ENCODE peak calls at places on chromosomes 16 and 17, in eight cellular contexts. S is BE2C; Z is GM04504; E is C1 segment of cervical spinal cord; D is lower leg skin; U is T-helper 2 cell; N is stimulated activated CD8-positive, alpha-beta memory T cell treated with anti-CD3 and anti-CD28 coated beads, Interleukin-4, amount 100 ng/mL, for 24 hours; F is stromal cell of bone marrow. Y is an unnamed sample.

GRCh38 chr17:37212184-37212583 is 163.6 kb upstream of the C17orf78 start:
- DNase-seq in S (no peak), Z (no peak), E (no peak), D (no peak), U (no peak), N (no peak), F (peak; percentile 8), Y (no peak)

GRCh38 chr16:1494711-1495110 is 1.6 kb downstream of the TELO2 start:
- DNase-seq in S (no peak), Z (no peak), E (no peak), D (no peak), U (no peak), N (no peak), F (no peak), Y (no peak)

GRCh38 chr16:14354561-14355351 is 275.3 kb downstream of the PARN start:
- DNase-seq in S (no peak), Z (no peak), E (peak; percentile 4), D (no peak), U (peak; percentile 95), N (peak; percentile 4), F (no peak), Y (no peak)

GRCh38 chr17:51684214-51684613 is 423.9 kb downstream of the UTP18 start:
- DNase-seq in S (no peak), Z (no peak), E (no peak), D (no peak), U (no peak), N (no peak), F (no peak), Y (no peak)

GRCh38 chr17:81181811-81182185 is 15.8 kb upstream of the AATK start:
- DNase-seq in S (no peak), Z (no peak), E (no peak), D (no peak), U (no peak), N (no peak), F (no peak), Y (no peak)

GRCh38 chr16:74677868-74678267 is 11.2 kb upstream of the RFWD3 start:
- DNase-seq in S (no peak), Z (no peak), E (no peak), D (no peak), U (no peak), N (no peak), F (no peak), Y (no peak)

GRCh38 chr17:35315971-35316370 is 57.5 kb downstream of the SLFN11 start:
- DNase-seq in S (no peak), Z (no peak), E (no peak), D (no peak), U (no peak), N (no peak), F (no peak), Y (no peak)

GRCh38 chr16:58258326-58258725 is 36.5 kb downstream of the PRSS54 start:
- DNase-seq in S (no peak), Z (no peak), E (no peak), D (no peak), U (no peak), N (no peak), F (no peak), Y (no peak)

GRCh38 chr17:65557349-65558310 is 3.8 kb downstream of the AXIN2 start:
- DNase-seq in S (no peak), Z (no peak), E (no peak), D (no peak), U (peak; percentile 82), N (no peak), F (no peak), Y (no peak)

GRCh38 chr17:77307479-77308198 is 166.9 kb downstream of the SEC14L1 start:
- DNase-seq in S (no peak), Z (no peak), E (no peak), D (no peak), U (no peak), N (no peak), F (no peak), Y (no peak)

GRCh38 chr17:44205962-44206824 is 6.5 kb upstream of the ATXN7L3 start:
- DNase-seq in S (no peak), Z (no peak), E (no peak), D (no peak), U (no peak), N (no peak), F (no peak), Y (no peak)

GRCh38 chr17:2892305-2892971 is 96.2 kb downstream of the RAP1GAP2 start:
- DNase-seq in S (no peak), Z (peak; percentile 41), E (no peak), D (no peak), U (no peak), N (no peak), F (peak; percentile 55), Y (no peak)

GRCh38 chr16:26316683-26317464 is 625.1 kb downstream of the HS3ST4 start:
- DNase-seq in S (no peak), Z (no peak), E (no peak), D (no peak), U (peak; percentile 3), N (no peak), F (no peak), Y (no peak)

GRCh38 chr17:8060274-8060673 is 21.4 kb downstream of the ALOX15B start:
- DNase-seq in S (peak; percentile 36), Z (peak; percentile 40), E (peak; percentile 33), D (peak; percentile 80), U (peak; percentile 61), N (no peak), F (peak; percentile 57), Y (no peak)

GRCh38 chr17:76438906-76439305 is 14.0 kb downstream of the UBE2O start:
- DNase-seq in S (no peak), Z (no peak), E (no peak), D (no peak), U (no peak), N (no peak), F (no peak), Y (no peak)

GRCh38 chr17:77887464-77888241 is 70.8 kb upstream of the TNRC6C start:
- DNase-seq in S (no peak), Z (peak; percentile 46), E (peak; percentile 44), D (peak; percentile 81), U (peak; percentile 89), N (peak; percentile 38), F (peak; percentile 36), Y (peak; percentile 91)

GRCh38 chr17:76193616-76194015 is 46.7 kb downstream of the RNF157 start:
- DNase-seq in S (peak; percentile 43), Z (no peak), E (no peak), D (no peak), U (peak; percentile 87), N (no peak), F (no peak), Y (no peak)

GRCh38 chr17:65504141-65504540 is 57.3 kb downstream of the AXIN2 start:
- DNase-seq in S (no peak), Z (no peak), E (no peak), D (no peak), U (no peak), N (no peak), F (no peak), Y (no peak)